ENCODE peak calls at places on chromosomes 7 and 10, in ten cellular contexts. R is AG10803, L is DND-41, H is cardiac muscle cell, I is endodermal cell, F is prostate gland, U is dorsolateral prefrontal cortex, K is SK-N-SH, E is adrenal gland, M is ovary. J is an unnamed sample.

GRCh38 chr7:136617176-136617575 is 251.3 kb upstream of the CHRM2 start:
- DNase-seq in H (no peak), K (no peak), I (no peak), L (no peak), U (no peak), E (no peak), F (no peak), R (no peak), M (no peak), J (no peak)

GRCh38 chr10:70074971-70075370 is 22.3 kb downstream of the MACROH2A2 start:
- DNase-seq in I (no peak), E (no peak), F (no peak), H (no peak), M (no peak), L (no peak), K (no peak), R (no peak), U (no peak), J (no peak)

GRCh38 chr7:94445696-94446194 is 51.0 kb downstream of the COL1A2 start:
- DNase-seq in L (no peak), F (no peak), M (no peak), E (no peak), K (no peak), R (no peak), H (no peak), U (no peak), I (no peak), J (no peak)

GRCh38 chr7:29194206-29194593 is 375 bp upstream of the CHN2 start:
- DNase-seq in L (peak), K (no peak), M (peak), R (no peak), E (peak), H (peak), F (no peak), U (peak), I (peak), J (no peak)

GRCh38 chr10:451021-451471 is 238.4 kb downstream of the DIP2C start:
- DNase-seq in L (peak), K (no peak), U (no peak), E (no peak), I (no peak), H (no peak), F (no peak), R (no peak), M (no peak), J (peak)

GRCh38 chr10:118495499-118495898 is 99.9 kb downstream of the PRLHR start:
- DNase-seq in M (no peak), L (no peak), R (no peak), H (no peak), F (no peak), K (no peak), E (no peak), I (no peak), U (no peak), J (no peak)

GRCh38 chr7:100603697-100604077 is 1.5 kb downstream of the PCOLCE start:
- DNase-seq in L (no peak), I (no peak), E (no peak), R (no peak), H (peak), U (no peak), M (no peak), K (no peak), F (no peak), J (no peak)

GRCh38 chr10:73894245-73894971 is 16.5 kb upstream of the PLAU start:
- DNase-seq in R (peak), U (no peak), L (no peak), I (no peak), E (no peak), H (peak), K (no peak), F (no peak), M (no peak), J (no peak)

GRCh38 chr10:43846187-43846680 is 197.6 kb upstream of the ZNF32 start:
- DNase-seq in E (peak), I (peak), F (no peak), L (peak), M (no peak), R (peak), H (peak), K (no peak), U (no peak), J (peak)

GRCh38 chr7:149427096-149427680 is 33.7 kb downstream of the ZNF777 start:
- DNase-seq in H (no peak), U (no peak), L (no peak), K (peak), I (no peak), R (peak), F (no peak), E (peak), M (no peak), J (no peak)

GRCh38 chr10:71647526-71648354 is 71.8 kb downstream of the C10orf105 start:
- DNase-seq in L (no peak), M (no peak), U (no peak), K (peak), R (peak), F (no peak), H (no peak), I (peak), E (no peak), J (no peak)

GRCh38 chr7:48180981-48181380 is 9.7 kb downstream of the ABCA13 start:
- DNase-seq in I (no peak), U (no peak), R (peak), H (no peak), E (no peak), L (no peak), F (no peak), M (no peak), K (no peak), J (no peak)

GRCh38 chr10:124130198-124130597 is 36.8 kb upstream of the CHST15 start:
- DNase-seq in I (no peak), F (no peak), K (no peak), H (no peak), R (no peak), U (no peak), M (no peak), L (no peak), E (no peak), J (no peak)

GRCh38 chr10:35961501-35961900 is 319.4 kb upstream of the FZD8 start:
- DNase-seq in H (peak), F (no peak), R (peak), L (no peak), U (no peak), I (no peak), M (no peak), E (no peak), K (no peak), J (no peak)

GRCh38 chr7:95716357-95717122 is 55.8 kb upstream of the DYNC1I1 start:
- DNase-seq in R (no peak), I (no peak), F (no peak), M (no peak), E (no peak), H (no peak), U (no peak), K (no peak), L (no peak), J (no peak)

DNA sequence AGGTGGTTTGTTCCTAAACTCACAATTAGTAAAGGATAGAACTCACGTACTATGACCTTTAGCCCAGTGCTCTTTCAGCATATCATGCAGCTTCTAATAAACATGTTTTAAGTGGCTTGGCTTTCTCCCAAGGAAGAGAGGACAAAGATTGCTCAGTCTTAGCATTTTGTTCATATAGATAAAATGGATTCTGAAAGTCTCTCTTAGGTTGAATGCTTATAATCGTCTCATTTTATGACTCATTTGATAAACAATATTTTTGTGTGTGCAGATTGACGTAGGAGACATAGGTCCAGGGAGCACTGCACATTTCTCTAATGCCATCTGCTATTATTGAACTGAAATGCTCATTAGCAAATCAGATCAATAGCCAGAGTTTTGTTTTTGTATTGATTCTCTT is 44.8 kb downstream of the GNAT3 start:
- DNase-seq in R (no peak), I (no peak), M (no peak), U (no peak), L (no peak), K (no peak), E (no peak), F (no peak), H (peak), J (no peak)
- H3K4me3 ChIP-seq in R (no peak), I (no peak), M (no peak), U (no peak), L (no peak), K (no peak), E (no peak), F (no peak), H (no peak), J (no peak)

GRCh38 chr10:62514079-62514693 is 140.0 kb downstream of the ZNF365 start:
- DNase-seq in U (no peak), H (no peak), E (no peak), L (no peak), I (peak), F (no peak), K (no peak), M (no peak), R (no peak), J (no peak)
- H3K4me3 ChIP-seq in U (no peak), H (no peak), E (no peak), L (no peak), I (no peak), F (no peak), K (no peak), M (no peak), R (no peak), J (no peak)

GRCh38 chr10:67837519-67838314 is at the start of gene DNAJC12:
- DNase-seq in L (peak), U (peak), K (peak), M (no peak), I (no peak), F (peak), R (peak), H (peak), E (peak), J (peak)
- H3K4me3 ChIP-seq in L (peak), U (peak), K (peak), M (peak), I (no peak), F (no peak), R (no peak), H (peak), E (no peak), J (no peak)

DNA sequence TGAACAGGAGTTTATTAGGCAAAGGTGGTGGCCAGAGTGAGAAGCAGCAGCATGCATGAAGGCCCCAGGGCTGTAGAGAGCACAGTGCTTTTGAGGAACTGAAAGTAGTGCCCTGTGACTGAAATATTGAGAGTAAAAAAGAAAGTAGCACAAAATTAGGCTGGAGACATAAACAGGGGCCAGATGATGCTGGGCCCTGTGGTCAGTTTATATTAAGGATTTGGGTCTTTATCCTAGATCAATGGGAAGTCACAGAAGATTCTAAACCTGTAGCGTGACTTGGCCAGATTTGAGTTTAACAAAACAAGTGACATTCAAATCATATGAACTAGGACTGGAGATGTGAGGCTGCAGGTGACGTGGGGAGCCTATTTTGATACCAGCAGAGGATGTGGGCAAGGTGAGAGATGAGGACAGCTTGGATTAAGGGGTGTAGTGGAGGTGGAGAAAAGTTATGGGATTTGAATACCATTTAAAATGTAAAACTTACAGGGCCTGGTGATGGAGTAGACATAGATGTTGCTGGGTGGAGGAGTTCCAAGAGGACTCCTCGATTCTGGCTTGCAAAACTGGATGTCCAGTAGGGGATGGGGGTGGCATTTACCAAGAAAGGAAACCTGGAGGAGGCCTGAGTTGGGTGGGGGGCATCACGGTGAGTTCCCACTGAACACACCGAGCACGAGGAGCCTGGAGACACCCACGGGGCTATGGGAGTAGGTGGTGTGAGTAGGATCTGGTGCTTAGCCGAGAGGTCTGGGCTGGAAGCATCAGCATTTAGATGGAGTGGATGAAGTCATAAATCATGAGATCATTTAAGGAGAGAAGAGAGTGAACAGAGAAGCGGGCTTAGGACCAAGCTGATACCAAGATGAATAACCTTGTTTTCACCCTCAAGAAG is 52.8 kb downstream of the HHEX start:
- DNase-seq in I (no peak), U (no peak), R (no peak), L (no peak), F (no peak), M (no peak), H (no peak), E (no peak), K (no peak), J (no peak)
- H3K4me3 ChIP-seq in I (no peak), U (no peak), R (no peak), L (no peak), F (no peak), M (no peak), H (no peak), E (no peak), K (no peak), J (no peak)

GRCh38 chr10:24207781-24208611 is 942 bp upstream of the KIAA1217 start:
- DNase-seq in R (no peak), H (peak), U (no peak), M (peak), E (peak), I (peak), L (no peak), F (peak), K (no peak), J (no peak)
- H3K4me3 ChIP-seq in R (no peak), H (peak), U (peak), M (peak), E (no peak), I (peak), L (peak), F (peak), K (no peak), J (no peak)

DNA sequence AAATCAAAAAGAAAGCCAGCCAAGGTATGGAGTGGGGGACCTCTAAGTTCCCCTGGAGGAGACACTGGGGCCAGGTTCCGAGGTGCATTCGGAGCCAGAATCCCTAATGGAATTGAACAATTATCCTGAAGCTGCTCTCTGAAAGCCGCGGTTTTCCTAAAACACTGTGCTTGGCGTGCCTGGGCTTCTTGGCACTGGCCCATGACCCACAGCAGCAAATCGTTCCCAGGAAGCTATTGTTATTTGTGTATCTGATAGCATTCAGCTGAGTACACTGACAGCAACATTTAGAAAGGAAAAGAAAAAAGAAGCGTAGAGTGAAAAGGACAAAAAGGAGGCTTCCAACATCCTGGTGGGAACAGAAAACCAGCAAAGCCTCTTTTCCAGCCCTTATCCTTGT is 339.8 kb downstream of the FRMD4A start:
- DNase-seq in E (no peak), R (peak), F (peak), L (no peak), H (peak), I (no peak), K (no peak), U (no peak), M (peak), J (no peak)
- H3K4me3 ChIP-seq in E (no peak), R (peak), F (no peak), L (no peak), H (no peak), I (no peak), K (no peak), U (peak), M (no peak), J (no peak)

J was measured in Jurkat, Clone E6-1.